ENCODE peak calls at places on chromosomes 3 and 15, in four cellular contexts. H is left cardiac atrium, S is mesothelial cell of epicardium, B is Right ventricle myocardium superior. P is an unnamed sample.

GRCh38 chr3:43144811-43145490 is 39.1 kb upstream of the POMGNT2 start:
- DNase-seq in B (no peak), S (no peak), H (no peak), P (no peak)

GRCh38 chr15:70259030-70259424 is 161.3 kb upstream of the TLE3 start:
- DNase-seq in B (peak), S (no peak), H (peak), P (peak)

GRCh38 chr15:59736181-59736580 is 47.1 kb upstream of the BNIP2 start:
- DNase-seq in H (no peak), B (no peak), S (no peak), P (no peak)

GRCh38 chr3:138511990-138512389 is 77.6 kb downstream of the ESYT3 start:
- DNase-seq in S (no peak), B (no peak), H (no peak), P (no peak)

GRCh38 chr3:126995926-126996512 is 13.1 kb downstream of the PLXNA1 start:
- DNase-seq in S (no peak), B (no peak), H (no peak), P (no peak)

GRCh38 chr3:49872801-49873281 is 3.1 kb upstream of the CAMKV start:
- DNase-seq in B (no peak), S (no peak), H (no peak), P (no peak)

GRCh38 chr3:69357196-69357595 is 28.7 kb downstream of the FRMD4B start:
- DNase-seq in S (no peak), H (no peak), B (no peak), P (no peak)

GRCh38 chr3:57992430-57993213 is 15.6 kb upstream of the FLNB start:
- DNase-seq in S (no peak), H (no peak), B (no peak), P (no peak)

GRCh38 chr3:182622241-182622545 is 171.1 kb upstream of the ATP11B start:
- DNase-seq in B (no peak), S (no peak), H (no peak), P (no peak)

GRCh38 chr3:45628746-45629145 is 34.2 kb downstream of the LIMD1 start:
- DNase-seq in S (no peak), H (no peak), B (no peak), P (no peak)

GRCh38 chr15:69578792-69579587 is 126.4 kb downstream of the RPLP1 start:
- DNase-seq in B (no peak), S (no peak), H (peak), P (no peak)

GRCh38 chr3:42851228-42851834 is 24.3 kb downstream of the CYP8B1 start:
- DNase-seq in B (no peak), H (no peak), S (no peak), P (no peak)

GRCh38 chr3:50525987-50526386 is 22.6 kb upstream of the CACNA2D2 start:
- DNase-seq in B (peak), H (peak), S (peak), P (peak)

GRCh38 chr15:95663156-95663831 is 667.2 kb upstream of the NR2F2 start:
- DNase-seq in H (no peak), B (no peak), S (no peak), P (no peak)

GRCh38 chr3:50971487-50971924 is 296.8 kb downstream of the DOCK3 start:
- DNase-seq in B (no peak), S (no peak), H (no peak), P (no peak)

GRCh38 chr15:80999623-81000036 is 1.1 kb upstream of the TLNRD1 start:
- DNase-seq in H (no peak), B (no peak), S (no peak), P (no peak)

GRCh38 chr3:135145581-135145980 is 350.5 kb downstream of the EPHB1 start:
- DNase-seq in S (no peak), B (no peak), H (peak), P (no peak)

GRCh38 chr15:51876169-51876568 is 46.7 kb downstream of the TMOD3 start:
- DNase-seq in S (no peak), B (no peak), H (no peak), P (no peak)

GRCh38 chr15:56242576-56243116 is 1.0 kb downstream of the RFX7 start:
- DNase-seq in S (no peak), H (no peak), B (no peak), P (no peak)

GRCh38 chr15:47404877-47405276 is 312.4 kb upstream of the SEMA6D start:
- DNase-seq in H (no peak), B (no peak), S (no peak), P (no peak)

GRCh38 chr3:190369701-190370295 is 18.2 kb upstream of the CLDN16 start:
- DNase-seq in H (no peak), B (no peak), S (no peak), P (no peak)

GRCh38 chr3:191030983-191031382 is 168.1 kb upstream of the OSTN start:
- DNase-seq in B (no peak), H (no peak), S (no peak), P (no peak)

GRCh38 chr15:70309035-70309434 is 211.3 kb upstream of the TLE3 start:
- DNase-seq in H (no peak), B (no peak), S (no peak), P (no peak)

GRCh38 chr3:16511561-16512434 is 1.7 kb downstream of the RFTN1 start:
- DNase-seq in H (peak), S (no peak), B (peak), P (peak)

GRCh38 chr3:36403661-36404060 is 23.4 kb downstream of the STAC start:
- DNase-seq in B (no peak), H (no peak), S (no peak), P (no peak)

GRCh38 chr3:30770387-30770786 is 124.1 kb downstream of the GADL1 start:
- DNase-seq in H (peak), S (no peak), B (no peak), P (no peak)

GRCh38 chr3:63351159-63352007 is 73.3 kb downstream of the SYNPR start:
- DNase-seq in S (no peak), B (no peak), H (no peak), P (no peak)

GRCh38 chr3:113531826-113532697 is at the start of gene SIDT1:
- DNase-seq in B (no peak), S (no peak), H (peak), P (peak)

GRCh38 chr15:88393719-88394519 is 73.3 kb downstream of the MRPL46 start:
- DNase-seq in S (no peak), B (no peak), H (no peak), P (no peak)

GRCh38 chr3:41431386-41431785 is 232.1 kb downstream of the CTNNB1 start:
- DNase-seq in B (no peak), H (no peak), S (no peak), P (no peak)

GRCh38 chr15:42092666-42093445 is 1.5 kb downstream of the PLA2G4D start:
- DNase-seq in H (no peak), S (no peak), B (peak), P (peak)

GRCh38 chr15:56719774-56720555 is 13.3 kb downstream of the ZNF280D start:
- DNase-seq in B (no peak), H (no peak), S (no peak), P (no peak)

P was measured in left ventricle myocardium superior.